ENCODE peak calls at places on chromosome 16, in four cellular contexts. O is fibroblast of villous mesenchyme, L is heart left ventricle, R is BE2C. B is an unnamed sample.

GRCh38 chr16:75118943-75119539 is 2.5 kb upstream of the LDHD start:
- DNase-seq in L (no peak), O (no peak), R (no peak), B (no peak)

GRCh38 chr16:69741951-69742904 is 12.5 kb downstream of the NOB1 start:
- DNase-seq in L (peak), R (peak), O (peak), B (peak)

GRCh38 chr16:48444574-48444973 is 59.4 kb upstream of the SIAH1 start:
- DNase-seq in O (peak), L (peak), R (no peak), B (no peak)

GRCh38 chr16:19997734-19998133 is 76.0 kb downstream of the GPR139 start:
- DNase-seq in O (no peak), R (no peak), L (no peak), B (no peak)

GRCh38 chr16:66843191-66843590 is 1.0 kb upstream of the CA7 start:
- DNase-seq in O (no peak), R (no peak), L (no peak), B (peak)

GRCh38 chr16:27199747-27200146 is 3.6 kb upstream of the KDM8 start:
- DNase-seq in O (peak), R (no peak), L (no peak), B (no peak)

GRCh38 chr16:49081556-49081955 is 200.1 kb downstream of the CBLN1 start:
- DNase-seq in O (no peak), R (no peak), L (no peak), B (no peak)

GRCh38 chr16:84650062-84650991 is 2.0 kb downstream of the KLHL36 start:
- DNase-seq in O (peak), L (no peak), R (no peak), B (no peak)

GRCh38 chr16:66503030-66503429 is 46.9 kb downstream of the TK2 start:
- DNase-seq in O (no peak), L (no peak), R (no peak), B (no peak)

GRCh38 chr16:27398894-27399853 is 2.8 kb upstream of the IL21R start:
- DNase-seq in O (no peak), L (no peak), R (no peak), B (no peak)

GRCh38 chr16:50360033-50360778 is 8.6 kb downstream of the BRD7 start:
- DNase-seq in O (no peak), R (no peak), L (no peak), B (peak)

GRCh38 chr16:66458853-66459252 is 31.8 kb downstream of the BEAN1 start:
- DNase-seq in R (no peak), O (no peak), L (no peak), B (no peak)

GRCh38 chr16:70695351-70696070 is 9.7 kb upstream of the MTSS2 start:
- DNase-seq in R (peak), L (peak), O (no peak), B (no peak)

GRCh38 chr16:81137012-81137335 is 40.8 kb upstream of the GCSH start:
- DNase-seq in O (peak), R (no peak), L (no peak), B (no peak)

GRCh38 chr16:19380316-19380715 is 37.4 kb upstream of the TMC5 start:
- DNase-seq in O (no peak), R (no peak), L (no peak), B (no peak)

GRCh38 chr16:12868788-12869187 is 32.6 kb upstream of the SHISA9 start:
- DNase-seq in O (no peak), R (no peak), L (no peak), B (no peak)

GRCh38 chr16:2611499-2611862 is 70.8 kb upstream of the KCTD5 start:
- DNase-seq in O (no peak), L (no peak), R (no peak), B (no peak)

GRCh38 chr16:88685156-88686061 is 898 bp downstream of the SNAI3 start:
- DNase-seq in R (no peak), O (peak), L (no peak), B (no peak)

GRCh38 chr16:1297413-1297773 is 12.0 kb upstream of the UBE2I start:
- DNase-seq in O (no peak), R (no peak), L (no peak), B (no peak)

GRCh38 chr16:19114359-19115147 is 789 bp downstream of the ITPRIPL2 start:
- DNase-seq in O (peak), L (peak), R (peak), B (peak)

GRCh38 chr16:11398851-11399250 is 53.6 kb downstream of the RMI2 start:
- DNase-seq in L (no peak), O (no peak), R (no peak), B (no peak)

GRCh38 chr16:12340151-12340733 is 363.7 kb downstream of the SNX29 start:
- DNase-seq in O (peak), L (no peak), R (no peak), B (no peak)

GRCh38 chr16:31538199-31538598 is 10.5 kb downstream of the AHSP start:
- DNase-seq in O (no peak), L (no peak), R (no peak), B (no peak)

GRCh38 chr16:28257256-28257655 is 35.1 kb upstream of the SBK1 start:
- DNase-seq in L (no peak), O (no peak), R (no peak), B (no peak)

GRCh38 chr16:87554754-87555427 is 47.4 kb upstream of the JPH3 start:
- DNase-seq in O (peak), L (no peak), R (no peak), B (no peak)

GRCh38 chr16:87324411-87325275 is 7.5 kb upstream of the C16orf95 start:
- DNase-seq in O (peak), R (peak), L (no peak), B (no peak)

GRCh38 chr16:10076037-10076436 is 106.2 kb downstream of the GRIN2A start:
- DNase-seq in L (no peak), O (no peak), R (no peak), B (no peak)

GRCh38 chr16:87423429-87423828 is 31.3 kb downstream of the MAP1LC3B start:
- DNase-seq in O (no peak), L (no peak), R (no peak), B (no peak)

GRCh38 chr16:65095090-65095728 is 26.7 kb downstream of the CDH11 start:
- DNase-seq in O (no peak), L (no peak), R (no peak), B (no peak)

DNA sequence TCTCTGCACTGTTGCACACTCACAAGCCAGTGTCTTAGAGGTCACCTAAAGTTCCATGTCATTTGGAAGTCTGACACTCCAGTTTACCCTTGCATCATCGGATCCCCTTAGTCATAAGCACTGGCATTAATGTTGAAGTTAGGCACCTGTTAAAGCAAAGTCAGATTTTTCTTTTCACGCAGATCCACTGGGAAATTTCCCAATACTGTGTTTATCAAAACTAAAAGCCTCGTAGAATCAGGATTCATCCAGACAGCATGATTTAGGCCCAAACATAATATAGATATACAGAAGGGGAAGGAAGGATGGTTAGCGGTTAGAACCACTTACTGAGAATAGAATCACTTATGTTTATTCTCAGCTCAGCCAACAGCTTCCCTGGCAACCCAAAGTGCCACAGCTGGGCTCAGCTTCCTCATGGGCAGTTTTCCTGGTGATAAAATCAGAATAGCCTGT is 30.1 kb upstream of the HAPSTR1 start:
- DNase-seq in O (peak), R (no peak), L (peak), B (peak)
- H3K4me3 ChIP-seq in O (no peak), R (no peak), L (no peak), B (no peak)

DNA sequence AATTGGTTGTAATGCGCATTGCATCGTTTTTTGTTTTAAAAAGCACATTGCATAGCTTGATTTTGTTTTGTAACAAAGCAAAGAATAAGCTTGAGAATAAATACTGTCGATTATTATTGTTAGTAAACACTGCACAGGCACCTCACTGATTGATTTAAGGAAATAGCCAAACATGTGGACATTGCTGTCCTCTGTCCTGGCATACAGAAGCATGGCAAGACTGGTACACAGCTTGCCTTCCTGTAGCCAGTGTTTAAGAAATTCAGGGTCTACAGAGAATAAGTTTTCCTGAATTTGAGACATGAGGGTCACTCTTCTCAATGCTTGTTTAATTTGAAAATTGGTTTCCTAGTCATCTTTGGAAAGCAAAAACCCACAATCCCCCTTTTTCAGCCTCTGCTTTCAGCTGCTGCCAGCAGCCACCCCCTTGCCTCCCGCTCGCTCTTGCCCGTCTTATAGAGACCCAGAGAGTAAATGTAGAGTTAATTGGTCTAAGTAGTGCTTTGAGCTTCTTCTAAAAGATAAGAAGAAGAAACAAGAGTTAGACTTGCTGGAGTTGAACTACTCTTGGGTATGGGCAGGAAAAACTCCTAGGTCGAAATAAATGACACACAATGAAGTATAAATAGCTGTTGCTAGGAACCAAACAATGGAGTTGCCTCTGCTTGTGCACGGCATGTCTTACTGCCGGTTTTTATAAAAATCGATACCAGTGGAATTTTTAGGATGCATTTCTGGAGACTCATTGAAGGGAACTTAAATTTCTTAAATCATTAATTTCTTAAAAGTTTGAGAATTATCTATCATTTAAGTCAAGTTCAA is 116.6 kb downstream of the MRTFB start:
- DNase-seq in L (no peak), R (no peak), O (no peak), B (no peak)
- H3K4me3 ChIP-seq in L (peak), R (no peak), O (peak), B (peak)

GRCh38 chr16:5751216-5751615 is 653.6 kb upstream of the EEF2KMT start:
- DNase-seq in R (no peak), L (no peak), O (no peak), B (no peak)
- H3K4me3 ChIP-seq in R (no peak), L (no peak), O (no peak), B (no peak)

DNA sequence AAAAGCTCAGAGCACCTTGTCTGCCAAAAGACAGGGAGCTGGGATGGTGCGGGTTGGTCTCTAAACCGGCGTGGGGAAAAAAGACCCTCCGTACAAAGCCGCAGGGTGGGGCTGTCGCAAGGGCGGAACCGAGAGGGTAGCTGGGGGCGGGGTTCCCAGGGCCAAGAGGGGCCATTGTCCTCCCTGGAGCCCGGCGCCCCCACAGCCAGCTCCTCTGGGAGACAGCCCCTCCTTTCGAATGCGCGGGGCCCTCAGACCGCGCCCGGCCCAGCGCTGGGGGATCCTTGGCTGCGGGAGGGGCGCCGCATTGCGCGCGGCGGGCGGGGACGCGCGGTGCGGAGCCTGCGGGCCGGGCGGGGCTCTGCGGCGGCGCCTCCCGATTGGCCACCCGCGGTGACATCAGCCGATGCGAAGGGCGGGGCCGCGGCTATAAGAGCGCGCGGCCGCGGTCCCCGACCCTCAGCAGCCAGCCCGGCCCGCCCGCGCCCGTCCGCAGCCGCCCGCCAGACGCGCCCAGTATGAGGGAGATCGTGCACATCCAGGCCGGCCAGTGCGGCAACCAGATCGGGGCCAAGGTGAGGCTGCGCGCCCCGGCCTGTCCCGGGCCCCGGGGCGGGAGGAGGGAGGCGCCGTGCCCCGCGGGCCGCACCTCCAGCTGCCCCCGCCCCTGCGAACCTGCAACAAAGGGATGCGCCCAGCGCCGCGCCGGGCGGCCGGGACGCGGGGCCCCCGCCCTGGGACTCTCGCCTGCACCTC is at the start of gene TUBB3:
- DNase-seq in L (peak), R (peak), O (peak), B (no peak)
- H3K4me3 ChIP-seq in L (peak), R (peak), O (peak), B (peak)

GRCh38 chr16:30446203-30446595 is 525 bp upstream of the SEPHS2 start:
- DNase-seq in L (no peak), R (no peak), O (no peak), B (no peak)
- H3K4me3 ChIP-seq in L (peak), R (peak), O (peak), B (peak)

DNA sequence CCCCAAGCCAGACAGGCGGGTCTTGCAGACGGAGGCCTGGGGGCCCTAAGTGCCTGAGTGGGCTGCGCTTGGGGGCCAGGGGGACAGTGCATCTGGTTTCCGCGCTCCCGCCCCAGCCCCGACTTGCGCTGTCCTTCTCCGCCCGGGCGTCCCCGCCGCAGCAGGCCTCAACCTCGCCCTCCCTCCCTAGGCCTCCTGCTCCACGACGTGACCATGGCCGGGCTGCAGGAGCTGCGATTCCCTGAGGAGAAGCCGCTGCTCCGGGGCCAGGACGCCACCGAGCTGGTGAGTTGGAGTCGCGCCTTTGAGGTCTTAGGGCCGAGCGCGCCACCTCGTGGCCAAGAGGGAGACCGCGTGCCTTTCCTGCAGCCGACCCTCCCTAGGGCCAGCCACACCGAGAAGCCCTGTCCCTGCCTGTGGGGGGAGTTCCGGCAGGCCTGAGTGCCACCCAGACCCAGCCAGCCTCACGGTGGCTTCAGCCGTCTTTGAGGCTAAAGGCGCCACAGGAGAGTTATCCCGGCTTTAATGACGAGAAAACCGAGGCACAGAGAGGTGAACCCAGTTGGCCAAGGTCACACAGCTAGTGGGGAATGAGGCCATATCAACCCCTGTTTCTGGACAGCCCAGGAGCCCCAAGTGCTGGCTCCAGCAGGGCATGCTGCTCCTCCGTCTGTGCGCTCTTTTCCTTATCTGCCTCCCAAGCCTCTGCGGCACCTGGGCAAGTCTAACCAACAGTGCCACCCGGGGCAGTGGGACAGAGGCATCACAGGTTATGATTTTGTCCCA is 12.2 kb upstream of the NDRG4 start:
- DNase-seq in O (peak), L (peak), R (peak), B (peak)
- H3K4me3 ChIP-seq in O (no peak), L (no peak), R (no peak), B (peak)

DNA sequence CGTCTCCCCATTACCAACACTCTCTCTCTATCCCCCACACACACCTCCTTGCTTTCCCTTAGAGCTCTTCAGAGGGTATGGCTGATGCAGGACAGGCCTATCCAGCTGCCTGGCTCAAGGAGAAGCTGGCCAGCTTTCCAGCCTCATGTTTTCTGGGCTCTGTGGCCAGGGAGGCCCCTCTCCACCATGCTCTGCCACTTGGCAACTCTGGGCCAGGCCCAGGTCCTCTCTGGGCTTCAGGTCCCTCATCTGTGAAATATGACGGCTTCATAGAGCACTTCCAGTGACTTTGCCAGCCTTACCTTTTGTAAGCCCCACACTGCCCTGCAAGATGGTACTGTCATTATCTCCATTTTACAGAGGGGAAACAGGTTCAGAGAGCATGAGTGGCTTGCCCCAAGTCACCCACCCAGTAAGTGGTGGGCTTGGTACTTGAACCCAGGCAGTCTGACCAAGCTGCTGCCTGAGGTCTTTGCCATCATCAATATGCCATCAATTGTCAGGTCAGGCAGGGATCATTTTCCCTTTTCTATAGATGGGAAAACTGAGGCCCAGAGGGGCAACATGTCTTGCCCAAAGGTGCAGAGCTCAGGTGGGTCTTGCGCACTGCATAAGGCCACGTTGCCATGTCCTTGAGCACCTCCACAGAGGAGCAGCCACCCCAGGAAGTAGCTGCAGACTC is 548 bp upstream of the ADGRG5 start:
- DNase-seq in O (no peak), R (no peak), L (no peak), B (no peak)
- H3K4me3 ChIP-seq in O (no peak), R (no peak), L (no peak), B (no peak)

GRCh38 chr16:4307215-4308037 is 8.4 kb upstream of the GLIS2 start:
- DNase-seq in R (peak), O (peak), L (peak), B (peak)

GRCh38 chr16:4306439-4307214 is 9.2 kb upstream of the GLIS2 start:
- DNase-seq in R (peak), O (no peak), L (no peak), B (no peak)

GRCh38 chr16:4301177-4301576 is 14.7 kb upstream of the GLIS2 start:
- DNase-seq in L (no peak), O (no peak), R (no peak), B (no peak)

GRCh38 chr16:4301968-4302367 is 13.9 kb upstream of the GLIS2 start:
- DNase-seq in L (no peak), O (no peak), R (no peak), B (no peak)

DNA sequence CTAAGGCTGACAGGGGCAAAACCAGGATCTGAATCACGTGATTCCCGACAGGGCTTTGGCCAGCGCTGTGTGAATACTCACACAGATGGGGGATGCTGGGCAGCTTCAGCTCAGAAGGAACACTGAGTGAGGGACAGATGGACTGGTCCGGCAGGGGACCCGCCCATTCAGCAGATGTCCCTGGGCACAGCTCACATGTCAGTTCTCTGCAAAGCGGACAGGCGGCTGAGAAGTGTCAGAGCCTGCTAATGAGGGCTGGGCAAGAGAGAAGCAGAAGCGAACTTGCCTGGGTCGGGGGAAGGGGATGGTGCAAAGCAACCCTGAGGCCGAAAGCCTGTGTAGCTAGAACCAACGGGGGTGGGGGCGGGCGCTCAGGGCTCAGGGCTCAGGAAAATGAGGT is 11.9 kb upstream of the GLIS2 start:
- DNase-seq in L (no peak), O (no peak), R (peak), B (no peak)
- H3K4me3 ChIP-seq in L (no peak), O (no peak), R (no peak), B (no peak)

GRCh38 chr16:53211253-53211652 is 156.5 kb downstream of the CHD9 start:
- DNase-seq in R (no peak), L (no peak), O (no peak), B (no peak)
- H3K4me3 ChIP-seq in R (peak), L (no peak), O (no peak), B (peak)

DNA sequence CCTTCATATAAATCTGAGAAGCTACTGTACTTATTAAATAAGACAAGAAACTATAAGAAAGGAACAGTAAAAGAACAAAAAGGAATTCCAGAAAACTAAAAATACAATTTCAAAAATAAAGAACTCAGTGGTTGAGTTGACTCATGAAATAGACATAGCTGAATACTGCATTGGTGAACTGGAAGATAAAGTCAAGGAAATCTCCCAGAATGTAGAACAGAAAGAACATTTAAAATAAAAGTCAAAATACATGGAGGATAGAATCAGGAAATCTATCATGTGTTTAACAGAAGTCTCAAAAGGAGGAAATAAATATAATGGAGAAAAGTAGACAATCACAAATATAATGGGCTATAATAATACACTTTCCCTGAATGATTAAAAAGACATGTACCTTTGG is 136.4 kb upstream of the PMFBP1 start:
- DNase-seq in O (no peak), L (no peak), R (no peak), B (no peak)
- H3K4me3 ChIP-seq in O (no peak), L (no peak), R (no peak), B (no peak)

B was measured in ascending aorta.